ENCODE peak calls at places on chromosomes 16 and 17, in six cellular contexts. One of them, this sample, is unnamed.

GRCh38 chr16:83978401-83978904 is 10.4 kb downstream of the NECAB2 start:
- DNase-seq in trophoblast cell: no peak
- DNase-seq in H9: no peak
- DNase-seq in IMR-90: no peak
- DNase-seq in H1: no peak
- DNase-seq in neuronal stem cell: no peak
- DNase-seq in this sample: no peak

GRCh38 chr17:46995841-46996571 is 17.0 kb upstream of the RPRML start:
- DNase-seq in H1: no peak
- DNase-seq in IMR-90: peak
- DNase-seq in H9: no peak
- DNase-seq in neuronal stem cell: no peak
- DNase-seq in trophoblast cell: no peak
- DNase-seq in this sample: peak

GRCh38 chr16:1819611-1820010 is 7.0 kb downstream of the HAGH start:
- DNase-seq in H9: no peak
- DNase-seq in H1: no peak
- DNase-seq in neuronal stem cell: no peak
- DNase-seq in IMR-90: no peak
- DNase-seq in trophoblast cell: no peak
- DNase-seq in this sample: no peak

GRCh38 chr17:70521821-70522256 is 352.5 kb downstream of the KCNJ2 start:
- DNase-seq in neuronal stem cell: no peak
- DNase-seq in H1: no peak
- DNase-seq in H9: no peak
- DNase-seq in trophoblast cell: no peak
- DNase-seq in IMR-90: peak
- DNase-seq in this sample: no peak

GRCh38 chr16:3141781-3142311 is 7.0 kb downstream of the ZNF213 start:
- DNase-seq in IMR-90: no peak
- DNase-seq in trophoblast cell: no peak
- DNase-seq in H9: no peak
- DNase-seq in H1: no peak
- DNase-seq in neuronal stem cell: no peak
- DNase-seq in this sample: no peak

GRCh38 chr17:73956595-73957465 is 246.6 kb upstream of the RPL38 start:
- DNase-seq in IMR-90: no peak
- DNase-seq in trophoblast cell: peak
- DNase-seq in H1: peak
- DNase-seq in H9: peak
- DNase-seq in neuronal stem cell: peak
- DNase-seq in this sample: no peak

GRCh38 chr17:75475144-75475835 is 18.9 kb downstream of the TMEM94 start:
- DNase-seq in IMR-90: peak
- DNase-seq in H9: no peak
- DNase-seq in H1: no peak
- DNase-seq in trophoblast cell: no peak
- DNase-seq in neuronal stem cell: no peak
- DNase-seq in this sample: no peak

GRCh38 chr16:50305441-50306061 is 39.2 kb downstream of the ADCY7 start:
- DNase-seq in neuronal stem cell: no peak
- DNase-seq in trophoblast cell: no peak
- DNase-seq in H9: no peak
- DNase-seq in H1: no peak
- DNase-seq in IMR-90: no peak
- DNase-seq in this sample: no peak

GRCh38 chr16:2486645-2487516 is 12.0 kb downstream of the TBC1D24 start:
- DNase-seq in IMR-90: peak
- DNase-seq in trophoblast cell: no peak
- DNase-seq in H1: no peak
- DNase-seq in H9: no peak
- DNase-seq in neuronal stem cell: no peak
- DNase-seq in this sample: no peak

GRCh38 chr16:22386976-22387375 is 12.6 kb upstream of the CDR2 start:
- DNase-seq in H9: no peak
- DNase-seq in H1: no peak
- DNase-seq in neuronal stem cell: no peak
- DNase-seq in IMR-90: peak
- DNase-seq in trophoblast cell: no peak
- DNase-seq in this sample: peak

GRCh38 chr17:7294614-7295153 is at the start of gene YBX2:
- DNase-seq in IMR-90: peak
- DNase-seq in neuronal stem cell: no peak
- DNase-seq in H9: peak
- DNase-seq in trophoblast cell: peak
- DNase-seq in H1: peak
- DNase-seq in this sample: peak

GRCh38 chr16:12639044-12639443 is 164.6 kb downstream of the CPPED1 start:
- DNase-seq in H9: no peak
- DNase-seq in trophoblast cell: peak
- DNase-seq in neuronal stem cell: no peak
- DNase-seq in H1: no peak
- DNase-seq in IMR-90: peak
- DNase-seq in this sample: peak

GRCh38 chr17:28133562-28133970 is 91.1 kb downstream of the NLK start:
- DNase-seq in H9: no peak
- DNase-seq in H1: no peak
- DNase-seq in neuronal stem cell: no peak
- DNase-seq in trophoblast cell: no peak
- DNase-seq in IMR-90: peak
- DNase-seq in this sample: peak

GRCh38 chr17:33200587-33200986 is 92.5 kb downstream of the ASIC2 start:
- DNase-seq in H9: peak
- DNase-seq in neuronal stem cell: no peak
- DNase-seq in trophoblast cell: no peak
- DNase-seq in IMR-90: peak
- DNase-seq in H1: no peak
- DNase-seq in this sample: no peak

GRCh38 chr17:27667656-27668487 is 36.9 kb downstream of the LGALS9 start:
- DNase-seq in H9: peak
- DNase-seq in trophoblast cell: no peak
- DNase-seq in H1: no peak
- DNase-seq in neuronal stem cell: no peak
- DNase-seq in IMR-90: no peak
- DNase-seq in this sample: no peak

GRCh38 chr17:81040791-81041337 is 5.9 kb downstream of the BAIAP2 start:
- DNase-seq in IMR-90: no peak
- DNase-seq in neuronal stem cell: no peak
- DNase-seq in trophoblast cell: no peak
- DNase-seq in H9: peak
- DNase-seq in H1: peak
- DNase-seq in this sample: peak

GRCh38 chr17:38740806-38741205 is 7.3 kb downstream of the PCGF2 start:
- DNase-seq in neuronal stem cell: no peak
- DNase-seq in H9: no peak
- DNase-seq in trophoblast cell: no peak
- DNase-seq in IMR-90: no peak
- DNase-seq in H1: no peak
- DNase-seq in this sample: no peak

GRCh38 chr16:1375741-1376410 is 24.1 kb downstream of the GNPTG start:
- DNase-seq in H1: no peak
- DNase-seq in neuronal stem cell: no peak
- DNase-seq in IMR-90: no peak
- DNase-seq in H9: no peak
- DNase-seq in trophoblast cell: no peak
- DNase-seq in this sample: no peak

GRCh38 chr16:6018848-6019489 is 921.4 kb upstream of the EEF2KMT start:
- DNase-seq in H9: peak
- DNase-seq in IMR-90: no peak
- DNase-seq in trophoblast cell: no peak
- DNase-seq in H1: peak
- DNase-seq in neuronal stem cell: peak
- DNase-seq in this sample: no peak

GRCh38 chr17:1490643-1491405 is 1.7 kb downstream of the MYO1C start:
- DNase-seq in IMR-90: no peak
- DNase-seq in H9: peak
- DNase-seq in neuronal stem cell: no peak
- DNase-seq in trophoblast cell: peak
- DNase-seq in H1: peak
- DNase-seq in this sample: peak

GRCh38 chr17:61144876-61145564 is 254.6 kb upstream of the TBX2 start:
- DNase-seq in IMR-90: no peak
- DNase-seq in neuronal stem cell: no peak
- DNase-seq in trophoblast cell: no peak
- DNase-seq in H1: no peak
- DNase-seq in H9: no peak
- DNase-seq in this sample: peak

GRCh38 chr17:58329035-58329807 is 626 bp upstream of the TSPOAP1 start:
- DNase-seq in trophoblast cell: no peak
- DNase-seq in neuronal stem cell: no peak
- DNase-seq in IMR-90: no peak
- DNase-seq in H1: peak
- DNase-seq in H9: no peak
- DNase-seq in this sample: no peak

GRCh38 chr16:67399218-67399733 is 6.0 kb upstream of the TPPP3 start:
- DNase-seq in IMR-90: no peak
- DNase-seq in trophoblast cell: no peak
- DNase-seq in neuronal stem cell: peak
- DNase-seq in H9: peak
- DNase-seq in H1: peak
- DNase-seq in this sample: peak

GRCh38 chr16:67678354-67679023 is 11.9 kb downstream of the C16orf86 start:
- DNase-seq in IMR-90: no peak
- DNase-seq in H1: no peak
- DNase-seq in trophoblast cell: no peak
- DNase-seq in H9: no peak
- DNase-seq in neuronal stem cell: no peak
- DNase-seq in this sample: no peak

GRCh38 chr17:12856451-12856850 is 67.2 kb downstream of the ARHGAP44 start:
- DNase-seq in neuronal stem cell: no peak
- DNase-seq in trophoblast cell: no peak
- DNase-seq in H9: no peak
- DNase-seq in H1: no peak
- DNase-seq in IMR-90: no peak
- DNase-seq in this sample: no peak
- H3K14ac ChIP-seq in neuronal stem cell: no peak
- H3K14ac ChIP-seq in trophoblast cell: no peak
- H3K14ac ChIP-seq in H9: no peak
- H3K14ac ChIP-seq in H1: no peak
- H3K14ac ChIP-seq in IMR-90: no peak
- H3K14ac ChIP-seq in this sample: no peak

DNA sequence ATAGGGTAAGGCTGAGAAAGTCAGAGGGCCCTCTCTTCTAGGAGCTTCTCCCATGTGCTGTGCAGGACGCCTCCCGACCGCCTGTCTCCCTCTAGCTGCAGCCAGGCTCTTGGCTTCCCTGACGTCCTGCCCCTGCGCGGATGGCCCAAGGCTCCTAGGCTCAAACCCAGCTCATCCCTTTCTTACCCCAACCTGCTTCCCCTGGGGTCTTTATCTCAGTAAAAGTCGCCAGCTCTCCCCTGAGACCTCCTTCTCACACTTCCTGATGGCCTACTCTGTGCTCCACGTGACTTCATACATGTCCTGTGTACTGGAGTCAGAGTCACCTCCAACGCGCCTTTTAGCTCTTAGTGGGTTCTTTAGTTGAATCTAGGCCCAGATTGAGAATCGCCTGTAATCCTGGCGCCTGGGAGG is 1.1 kb upstream of the ZNF747 start:
- DNase-seq in IMR-90: peak
- DNase-seq in neuronal stem cell: peak
- DNase-seq in trophoblast cell: peak
- DNase-seq in H1: peak
- DNase-seq in H9: peak
- DNase-seq in this sample: peak
- H2AFZ ChIP-seq in IMR-90: peak
- H2AFZ ChIP-seq in neuronal stem cell: peak
- H2AFZ ChIP-seq in trophoblast cell: peak
- H2AFZ ChIP-seq in H1: peak
- H2AFZ ChIP-seq in H9: no peak
- H2AFZ ChIP-seq in this sample: peak

GRCh38 chr17:16552637-16553045 is 16.4 kb downstream of the ZNF287 start:
- DNase-seq in neuronal stem cell: no peak
- DNase-seq in trophoblast cell: no peak
- DNase-seq in H9: no peak
- DNase-seq in IMR-90: no peak
- DNase-seq in H1: no peak
- DNase-seq in this sample: no peak
- H3K14ac ChIP-seq in neuronal stem cell: no peak
- H3K14ac ChIP-seq in trophoblast cell: no peak
- H3K14ac ChIP-seq in H9: no peak
- H3K14ac ChIP-seq in IMR-90: no peak
- H3K14ac ChIP-seq in H1: no peak
- H3K14ac ChIP-seq in this sample: no peak

DNA sequence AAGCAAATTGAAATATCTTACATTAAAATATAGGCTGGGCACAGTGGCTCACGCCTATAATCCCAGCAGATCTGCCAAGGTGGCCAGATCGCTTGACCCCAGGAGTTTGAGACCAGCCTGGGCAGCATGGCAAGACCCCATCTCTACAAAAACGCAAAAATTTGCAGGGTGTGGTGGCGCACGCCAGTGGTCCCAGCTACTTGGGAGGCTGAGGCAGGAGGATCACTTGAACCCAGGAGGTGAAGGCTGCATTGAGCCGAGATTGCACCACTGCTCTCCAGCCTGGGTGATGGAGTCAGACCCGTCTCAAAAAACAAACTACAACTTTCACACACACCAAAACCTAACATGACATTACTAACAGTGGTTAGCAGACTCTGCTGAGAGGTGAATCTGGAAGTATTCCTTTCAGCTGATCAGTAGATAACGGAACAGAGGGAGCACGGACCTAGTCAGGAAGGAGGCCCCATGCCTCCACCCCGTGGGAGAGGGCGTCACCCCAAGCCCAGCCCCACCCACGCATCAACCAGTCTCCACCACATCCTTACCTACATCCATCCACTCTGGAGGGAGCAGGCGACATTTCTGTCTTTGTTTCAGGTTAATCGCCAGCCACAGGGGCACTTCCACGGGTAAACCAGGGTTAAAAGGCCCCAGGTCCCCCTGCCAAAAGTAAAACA is 1.7 kb downstream of the GINS2 start:
- DNase-seq in trophoblast cell: no peak
- DNase-seq in neuronal stem cell: no peak
- DNase-seq in IMR-90: no peak
- DNase-seq in H9: no peak
- DNase-seq in H1: no peak
- DNase-seq in this sample: no peak
- H2AFZ ChIP-seq in trophoblast cell: no peak
- H2AFZ ChIP-seq in neuronal stem cell: no peak
- H2AFZ ChIP-seq in IMR-90: no peak
- H2AFZ ChIP-seq in H9: no peak
- H2AFZ ChIP-seq in H1: no peak
- H2AFZ ChIP-seq in this sample: no peak

GRCh38 chr17:37096071-37096470 is 147.3 kb downstream of the AATF start:
- DNase-seq in neuronal stem cell: no peak
- DNase-seq in IMR-90: no peak
- DNase-seq in trophoblast cell: no peak
- DNase-seq in H1: no peak
- DNase-seq in H9: no peak
- DNase-seq in this sample: no peak
- H3K14ac ChIP-seq in neuronal stem cell: no peak
- H3K14ac ChIP-seq in IMR-90: no peak
- H3K14ac ChIP-seq in trophoblast cell: no peak
- H3K14ac ChIP-seq in H1: no peak
- H3K14ac ChIP-seq in H9: no peak
- H3K14ac ChIP-seq in this sample: no peak

This sample was measured in mesenchymal stem cell.